ENCODE peak calls at places on chromosomes 1 and 21, in six cellular contexts. O is IMR-90, P is H1, G is H9, Q is neuronal stem cell, R is mesenchymal stem cell. M is an unnamed sample.
A peak's percentile ranks its signal among the peaks of the same experiment; 100 is the strongest.

GRCh38 chr1:196678510-196678884 is 26.7 kb downstream of the CFH start:
- DNase-seq in O (peak; percentile 81), P (no peak), G (no peak), Q (no peak), R (peak; percentile 58), M (no peak)

GRCh38 chr1:247118946-247119446 is 14.8 kb upstream of the ZNF669 start:
- DNase-seq in O (no peak), P (peak; percentile 89), G (peak; percentile 89), Q (no peak), R (no peak), M (peak; percentile 27)

GRCh38 chr1:8222789-8223188 is 95.1 kb upstream of the SLC45A1 start:
- DNase-seq in O (no peak), P (no peak), G (no peak), Q (no peak), R (no peak), M (no peak)

GRCh38 chr1:27603320-27603961 is 503 bp downstream of the AHDC1 start:
- DNase-seq in O (no peak), P (peak; percentile 65), G (no peak), Q (no peak), R (no peak), M (peak; percentile 63)

GRCh38 chr1:53183277-53183990 is 13.2 kb upstream of the CPT2 start:
- DNase-seq in O (peak; percentile 97), P (no peak), G (no peak), Q (no peak), R (peak; percentile 50), M (peak; percentile 4)

GRCh38 chr1:6009120-6010040 is 17.2 kb upstream of the NPHP4 start:
- DNase-seq in O (no peak), P (no peak), G (no peak), Q (no peak), R (no peak), M (no peak)

GRCh38 chr1:59218521-59219236 is 78.2 kb upstream of the FGGY start:
- DNase-seq in O (peak; percentile 71), P (no peak), G (no peak), Q (no peak), R (no peak), M (no peak)

GRCh38 chr1:18632711-18633427 is 2.2 kb downstream of the PAX7 start:
- DNase-seq in O (no peak), P (peak; percentile 72), G (peak; percentile 49), Q (no peak), R (no peak), M (no peak)

GRCh38 chr21:42513985-42514882 is 582 bp downstream of the SLC37A1 start:
- DNase-seq in O (no peak), P (peak; percentile 80), G (peak; percentile 81), Q (no peak), R (peak; percentile 58), M (peak; percentile 79)

GRCh38 chr1:22285545-22286396 is 142.9 kb upstream of the WNT4 start:
- DNase-seq in O (no peak), P (no peak), G (no peak), Q (no peak), R (no peak), M (no peak)

GRCh38 chr1:229843627-229844238 is 217.7 kb downstream of the URB2 start:
- DNase-seq in O (no peak), P (no peak), G (no peak), Q (no peak), R (peak; percentile 60), M (peak; percentile 25)

GRCh38 chr1:41609166-41609883 is 124.8 kb upstream of the EDN2 start:
- DNase-seq in O (no peak), P (no peak), G (no peak), Q (no peak), R (no peak), M (no peak)

GRCh38 chr1:232764458-232765231 is 40.6 kb upstream of the MAP10 start:
- DNase-seq in O (no peak), P (no peak), G (no peak), Q (no peak), R (no peak), M (no peak)

GRCh38 chr1:241605146-241605805 is 34.9 kb downstream of the CHML start:
- DNase-seq in O (no peak), P (no peak), G (peak; percentile 52), Q (no peak), R (peak; percentile 43), M (peak; percentile 48)

GRCh38 chr1:112144738-112145426 is 155.4 kb upstream of the KCND3 start:
- DNase-seq in O (no peak), P (no peak), G (no peak), Q (no peak), R (no peak), M (no peak)

GRCh38 chr1:222224576-222224975 is 323.3 kb downstream of the HHIPL2 start:
- DNase-seq in O (peak; percentile 39), P (no peak), G (no peak), Q (no peak), R (peak; percentile 41), M (no peak)
- H4K91ac ChIP-seq in O (no peak overlapping the region), P (no peak overlapping the region), G (no peak overlapping the region), Q (no peak overlapping the region), R (no peak overlapping the region), M (no peak overlapping the region)

GRCh38 chr1:158101944-158102343 is 78.8 kb upstream of the CD1D start:
- DNase-seq in O (peak; percentile 71), P (no peak), G (no peak), Q (no peak), R (peak; percentile 41), M (no peak)
- H3K14ac ChIP-seq in O (no peak overlapping the region), P (no peak overlapping the region), G (no peak overlapping the region), Q (no peak overlapping the region), R (no peak overlapping the region), M (no peak overlapping the region)

GRCh38 chr1:29925058-29925457 is 688.7 kb downstream of the PTPRU start:
- DNase-seq in O (no peak), P (no peak), G (no peak), Q (no peak), R (no peak), M (no peak)
- H2BK5ac ChIP-seq in O (no peak overlapping the region), P (peak overlapping the region; percentile 91), G (no peak overlapping the region), Q (no peak overlapping the region), R (no peak overlapping the region), M (no peak overlapping the region)

DNA sequence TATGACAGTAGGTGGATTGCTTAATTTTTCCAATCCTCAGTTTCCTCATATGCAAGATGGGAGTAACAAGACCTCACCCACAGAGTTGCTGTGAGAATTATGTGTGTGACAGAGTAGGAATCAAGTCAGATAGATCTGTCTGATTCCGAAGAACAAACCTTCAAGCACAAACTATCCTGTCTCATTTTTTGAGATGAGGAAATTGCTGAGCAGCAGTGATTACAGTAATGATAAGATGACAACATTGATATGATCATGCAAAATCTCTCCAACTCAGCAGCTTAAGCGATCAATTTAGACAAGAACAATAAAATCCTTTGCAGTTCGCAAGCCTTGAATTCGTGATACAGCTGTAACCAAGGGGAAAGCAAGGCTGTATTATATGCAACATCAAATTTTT is 474.1 kb downstream of the OMA1 start:
- DNase-seq in O (no peak), P (no peak), G (no peak), Q (no peak), R (no peak), M (peak; percentile 2)
- H4K91ac ChIP-seq in O (no peak overlapping the region), P (no peak overlapping the region), G (no peak overlapping the region), Q (no peak overlapping the region), R (no peak overlapping the region), M (no peak overlapping the region)

DNA sequence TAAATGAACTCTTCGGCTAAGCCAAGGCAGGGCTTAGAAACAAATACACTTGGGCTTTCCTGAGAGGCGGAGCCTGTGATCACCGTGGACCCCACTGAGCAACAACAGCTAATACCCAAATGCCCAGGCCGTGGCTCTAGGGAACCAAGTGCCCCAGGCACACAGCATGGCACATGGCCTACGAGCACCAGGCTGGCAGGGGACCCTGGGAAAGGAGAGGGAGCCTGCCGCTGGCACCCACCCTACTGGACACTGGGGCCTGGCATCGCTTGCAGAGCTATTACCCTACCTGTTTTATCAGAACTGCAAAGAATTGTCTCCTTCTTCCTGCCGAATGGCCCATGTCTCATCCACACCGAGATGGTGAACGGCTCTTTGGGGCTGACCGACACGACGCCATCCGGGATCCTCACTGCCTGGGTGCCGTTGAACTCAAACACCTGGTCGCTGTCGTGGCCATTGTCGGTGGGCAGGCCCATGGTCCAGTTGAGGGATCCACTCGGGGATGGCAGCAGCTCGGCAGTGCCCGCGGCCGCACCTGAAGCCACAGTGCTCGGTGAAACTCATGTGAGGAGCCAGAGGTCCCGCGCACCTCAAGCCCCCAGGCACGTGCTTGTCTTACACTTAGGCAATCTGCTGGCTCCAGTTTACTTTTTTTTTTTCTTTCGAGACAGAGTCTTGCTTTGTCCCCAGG is 79.5 kb downstream of the CLSTN1 start:
- DNase-seq in O (no peak), P (no peak), G (no peak), Q (no peak), R (no peak), M (no peak)
- H3K14ac ChIP-seq in O (no peak overlapping the region), P (no peak overlapping the region), G (no peak overlapping the region), Q (no peak overlapping the region), R (no peak overlapping the region), M (no peak overlapping the region)

M was measured in trophoblast cell.